ENCODE peak calls at places on chromosome 21, in five cellular contexts. One of them, this sample, is unnamed.

GRCh38 chr21:17693801-17694200 is 81.1 kb upstream of the BTG3 start:
- DNase-seq in SHP77 treated with DMSO at 0.1 percent for 48 hours: no peak
- DNase-seq in activated T-cell treated with anti-CD3 and anti-CD28 coated beads for 1 hour: no peak
- DNase-seq in iris pigment epithelial cell: no peak
- DNase-seq in GM23248: no peak
- DNase-seq in this sample: no peak

GRCh38 chr21:28727809-28728208 is 264.9 kb downstream of the LTN1 start:
- DNase-seq in SHP77 treated with DMSO at 0.1 percent for 48 hours: no peak
- DNase-seq in activated T-cell treated with anti-CD3 and anti-CD28 coated beads for 1 hour: no peak
- DNase-seq in iris pigment epithelial cell: no peak
- DNase-seq in GM23248: no peak
- DNase-seq in this sample: no peak

GRCh38 chr21:42798106-42798505 is 81.2 kb downstream of the WDR4 start:
- DNase-seq in SHP77 treated with DMSO at 0.1 percent for 48 hours: no peak
- DNase-seq in activated T-cell treated with anti-CD3 and anti-CD28 coated beads for 1 hour: no peak
- DNase-seq in iris pigment epithelial cell: no peak
- DNase-seq in GM23248: no peak
- DNase-seq in this sample: no peak

GRCh38 chr21:35925497-35925896 is 134.8 kb downstream of the SETD4 start:
- DNase-seq in SHP77 treated with DMSO at 0.1 percent for 48 hours: no peak
- DNase-seq in activated T-cell treated with anti-CD3 and anti-CD28 coated beads for 1 hour: no peak
- DNase-seq in iris pigment epithelial cell: peak
- DNase-seq in GM23248: peak
- DNase-seq in this sample: no peak

GRCh38 chr21:46347791-46348381 is 23.9 kb downstream of the PCNT start:
- DNase-seq in SHP77 treated with DMSO at 0.1 percent for 48 hours: no peak
- DNase-seq in activated T-cell treated with anti-CD3 and anti-CD28 coated beads for 1 hour: no peak
- DNase-seq in iris pigment epithelial cell: peak
- DNase-seq in GM23248: peak
- DNase-seq in this sample: no peak

GRCh38 chr21:15088483-15088882 is 23.7 kb upstream of the NRIP1 start:
- DNase-seq in SHP77 treated with DMSO at 0.1 percent for 48 hours: no peak
- DNase-seq in activated T-cell treated with anti-CD3 and anti-CD28 coated beads for 1 hour: no peak
- DNase-seq in iris pigment epithelial cell: no peak
- DNase-seq in GM23248: no peak
- DNase-seq in this sample: no peak

GRCh38 chr21:28932717-28933116 is 60.0 kb downstream of the LTN1 start:
- DNase-seq in SHP77 treated with DMSO at 0.1 percent for 48 hours: no peak
- DNase-seq in activated T-cell treated with anti-CD3 and anti-CD28 coated beads for 1 hour: no peak
- DNase-seq in iris pigment epithelial cell: no peak
- DNase-seq in GM23248: no peak
- DNase-seq in this sample: no peak

GRCh38 chr21:46057111-46057709 is 40.7 kb upstream of the COL6A2 start:
- DNase-seq in SHP77 treated with DMSO at 0.1 percent for 48 hours: no peak
- DNase-seq in activated T-cell treated with anti-CD3 and anti-CD28 coated beads for 1 hour: no peak
- DNase-seq in iris pigment epithelial cell: no peak
- DNase-seq in GM23248: no peak
- DNase-seq in this sample: no peak

GRCh38 chr21:36059823-36060158 is 535 bp downstream of the SETD4 start:
- DNase-seq in SHP77 treated with DMSO at 0.1 percent for 48 hours: no peak
- DNase-seq in activated T-cell treated with anti-CD3 and anti-CD28 coated beads for 1 hour: no peak
- DNase-seq in iris pigment epithelial cell: no peak
- DNase-seq in GM23248: peak
- DNase-seq in this sample: peak

GRCh38 chr21:26001356-26001755 is 169.2 kb downstream of the APP start:
- DNase-seq in SHP77 treated with DMSO at 0.1 percent for 48 hours: no peak
- DNase-seq in activated T-cell treated with anti-CD3 and anti-CD28 coated beads for 1 hour: no peak
- DNase-seq in iris pigment epithelial cell: no peak
- DNase-seq in GM23248: no peak
- DNase-seq in this sample: no peak

GRCh38 chr21:37742532-37742931 is 173.7 kb downstream of the KCNJ6 start:
- DNase-seq in SHP77 treated with DMSO at 0.1 percent for 48 hours: no peak
- DNase-seq in activated T-cell treated with anti-CD3 and anti-CD28 coated beads for 1 hour: no peak
- DNase-seq in iris pigment epithelial cell: peak
- DNase-seq in GM23248: peak
- DNase-seq in this sample: no peak

GRCh38 chr21:15749868-15750174 is 20.0 kb downstream of the USP25 start:
- DNase-seq in SHP77 treated with DMSO at 0.1 percent for 48 hours: no peak
- DNase-seq in activated T-cell treated with anti-CD3 and anti-CD28 coated beads for 1 hour: no peak
- DNase-seq in iris pigment epithelial cell: peak
- DNase-seq in GM23248: no peak
- DNase-seq in this sample: no peak

GRCh38 chr21:45767071-45768006 is 123.8 kb downstream of the PCBP3 start:
- DNase-seq in SHP77 treated with DMSO at 0.1 percent for 48 hours: no peak
- DNase-seq in activated T-cell treated with anti-CD3 and anti-CD28 coated beads for 1 hour: no peak
- DNase-seq in iris pigment epithelial cell: peak
- DNase-seq in GM23248: peak
- DNase-seq in this sample: no peak

GRCh38 chr21:32599146-32599925 is 12.8 kb downstream of the CFAP298 start:
- DNase-seq in SHP77 treated with DMSO at 0.1 percent for 48 hours: no peak
- DNase-seq in activated T-cell treated with anti-CD3 and anti-CD28 coated beads for 1 hour: no peak
- DNase-seq in iris pigment epithelial cell: no peak
- DNase-seq in GM23248: no peak
- DNase-seq in this sample: no peak

GRCh38 chr21:42191064-42191463 is 27.9 kb upstream of the ABCG1 start:
- DNase-seq in SHP77 treated with DMSO at 0.1 percent for 48 hours: no peak
- DNase-seq in activated T-cell treated with anti-CD3 and anti-CD28 coated beads for 1 hour: no peak
- DNase-seq in iris pigment epithelial cell: no peak
- DNase-seq in GM23248: no peak
- DNase-seq in this sample: no peak

This sample was measured in NCI-H2227 treated with DMSO at 0.1 percent for 48 hours.